ENCODE peak calls at places on chromosomes 12 and 14, in nine cellular contexts. Q, F, L, M, H, J, U, N and A are unnamed samples. For H3K4me1, the result is how much of the 10 kb centered on the place peaks cover.

GRCh38 chr12:124388679-124389536 is 94.0 kb downstream of the RFLNA start:
- DNase-seq in Q (peak), F (peak), L (peak), M (peak), H (no peak), J (peak), U (peak), N (peak), A (peak)

GRCh38 chr14:96584199-96584906 is 82.2 kb downstream of the PAPOLA start:
- DNase-seq in Q (peak), F (no peak), L (no peak), M (peak), H (peak), J (peak), U (no peak), N (no peak), A (no peak)

GRCh38 chr12:71400481-71400880 is 39.1 kb upstream of the LGR5 start:
- DNase-seq in Q (no peak), F (no peak), L (no peak), M (no peak), H (no peak), J (no peak), U (no peak), N (no peak), A (no peak)

GRCh38 chr14:103186894-103187586 is 63.8 kb downstream of the TNFAIP2 start:
- DNase-seq in Q (no peak), F (no peak), L (no peak), M (no peak), H (no peak), J (no peak), U (no peak), N (no peak), A (no peak)

GRCh38 chr12:113242018-113242418 is 20.8 kb downstream of the TPCN1 start:
- DNase-seq in Q (no peak), F (no peak), L (no peak), M (no peak), H (no peak), J (no peak), U (peak), N (no peak), A (peak)

GRCh38 chr12:82057770-82058169 is 298.6 kb upstream of the PPFIA2 start:
- DNase-seq in Q (no peak), F (no peak), L (no peak), M (no peak), H (no peak), J (no peak), U (no peak), N (no peak), A (no peak)

GRCh38 chr12:48996794-48997718 is 2.1 kb downstream of the DDN start:
- DNase-seq in Q (peak), F (peak), L (peak), M (peak), H (no peak), J (no peak), U (peak), N (peak), A (peak)

GRCh38 chr12:32688786-32689185 is 9.7 kb downstream of the DNM1L start:
- DNase-seq in Q (no peak), F (no peak), L (no peak), M (no peak), H (no peak), J (no peak), U (no peak), N (no peak), A (no peak)

GRCh38 chr14:36857842-36858445 is 196.3 kb downstream of the PAX9 start:
- DNase-seq in Q (no peak), F (no peak), L (no peak), M (no peak), H (no peak), J (no peak), U (no peak), N (no peak), A (no peak)

GRCh38 chr12:128755565-128755964 is 68.2 kb downstream of the SLC15A4 start:
- DNase-seq in Q (no peak), F (no peak), L (no peak), M (no peak), H (no peak), J (no peak), U (no peak), N (no peak), A (no peak)

GRCh38 chr14:23346693-23347405 is 5.8 kb downstream of the SLC22A17 start:
- DNase-seq in Q (no peak), F (no peak), L (no peak), M (no peak), H (no peak), J (no peak), U (no peak), N (no peak), A (no peak)

GRCh38 chr12:124694250-124694649 is 126.8 kb upstream of the NCOR2 start:
- DNase-seq in Q (no peak), F (no peak), L (no peak), M (no peak), H (no peak), J (no peak), U (no peak), N (no peak), A (peak)

GRCh38 chr12:22687677-22688076 is 62.7 kb downstream of the ETNK1 start:
- DNase-seq in Q (no peak), F (no peak), L (no peak), M (no peak), H (no peak), J (peak), U (no peak), N (no peak), A (no peak)

GRCh38 chr12:118371354-118372282 is 1.1 kb downstream of the TAOK3 start:
- DNase-seq in Q (peak), F (peak), L (peak), M (peak), H (no peak), J (peak), U (peak), N (peak), A (peak)

GRCh38 chr12:47839214-47839613 is 19.5 kb upstream of the HDAC7 start:
- DNase-seq in Q (no peak), F (no peak), L (no peak), M (no peak), H (no peak), J (no peak), U (no peak), N (no peak), A (no peak)

GRCh38 chr14:89137514-89138163 is 279.4 kb downstream of the FOXN3 start:
- DNase-seq in Q (no peak), F (peak), L (peak), M (peak), H (no peak), J (peak), U (peak), N (no peak), A (peak)

GRCh38 chr14:96894966-96895365 is 97.8 kb downstream of the VRK1 start:
- DNase-seq in Q (no peak), F (no peak), L (no peak), M (no peak), H (no peak), J (peak), U (no peak), N (no peak), A (no peak)

GRCh38 chr12:11869901-11870300 is 200.8 kb upstream of the BCL2L14 start:
- DNase-seq in Q (no peak), F (no peak), L (no peak), M (no peak), H (no peak), J (no peak), U (no peak), N (no peak), A (no peak)

GRCh38 chr12:52005903-52006703 is 643 bp upstream of the TAMALIN start:
- DNase-seq in Q (peak), F (peak), L (peak), M (no peak), H (no peak), J (no peak), U (peak), N (no peak), A (peak)

GRCh38 chr12:124481772-124482566 is 85.4 kb downstream of the NCOR2 start:
- DNase-seq in Q (no peak), F (peak), L (peak), M (no peak), H (no peak), J (no peak), U (no peak), N (no peak), A (no peak)

GRCh38 chr14:52054678-52055077 is 14.2 kb downstream of the NID2 start:
- DNase-seq in Q (no peak), F (no peak), L (no peak), M (no peak), H (no peak), J (no peak), U (no peak), N (no peak), A (no peak)

GRCh38 chr14:52052289-52052943 is 16.4 kb downstream of the NID2 start:
- DNase-seq in Q (no peak), F (no peak), L (no peak), M (no peak), H (no peak), J (no peak), U (no peak), N (no peak), A (no peak)

GRCh38 chr14:52051251-52051650 is 17.6 kb downstream of the NID2 start:
- DNase-seq in Q (no peak), F (no peak), L (no peak), M (no peak), H (no peak), J (no peak), U (no peak), N (no peak), A (no peak)

GRCh38 chr14:52051861-52052260 is 17.0 kb downstream of the NID2 start:
- DNase-seq in Q (no peak), F (no peak), L (no peak), M (no peak), H (no peak), J (peak), U (no peak), N (no peak), A (no peak)

DNA sequence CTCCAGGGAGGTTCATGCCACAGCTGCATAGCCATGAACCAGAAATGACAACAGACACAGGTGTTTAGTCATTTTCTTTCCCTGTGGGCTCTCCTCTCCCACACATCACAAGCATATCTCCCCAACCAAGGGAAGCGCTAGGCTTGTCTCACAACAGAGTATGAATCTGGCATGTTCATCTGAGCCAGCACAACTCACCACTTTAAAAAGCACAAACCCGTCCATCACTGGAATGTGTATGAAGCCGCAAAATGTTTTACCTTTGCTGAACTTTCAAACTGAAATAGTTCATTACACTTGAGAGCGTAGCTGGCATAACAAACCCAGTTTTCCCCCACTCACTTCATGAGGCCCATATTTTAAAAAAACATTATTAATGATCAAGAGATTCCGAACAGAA is 15.9 kb downstream of the NID2 start:
- DNase-seq in Q (no peak), F (no peak), L (no peak), M (no peak), H (no peak), J (no peak), U (no peak), N (no peak), A (no peak)
- H3K4me1 ChIP-seq in Q (half or more), F (under half), L (under half), M (under half), H (under half), J (half or more), U (under half), N (under half), A (under half)

GRCh38 chr14:52748647-52749292 is 18.8 kb downstream of the STYX start:
- DNase-seq in Q (no peak), F (no peak), L (no peak), M (no peak), H (no peak), J (no peak), U (no peak), N (no peak), A (no peak)
- H3K4me3 ChIP-seq in Q (no peak), F (no peak), L (no peak), M (no peak), H (no peak), J (no peak), U (no peak), N (no peak), A (no peak)

DNA sequence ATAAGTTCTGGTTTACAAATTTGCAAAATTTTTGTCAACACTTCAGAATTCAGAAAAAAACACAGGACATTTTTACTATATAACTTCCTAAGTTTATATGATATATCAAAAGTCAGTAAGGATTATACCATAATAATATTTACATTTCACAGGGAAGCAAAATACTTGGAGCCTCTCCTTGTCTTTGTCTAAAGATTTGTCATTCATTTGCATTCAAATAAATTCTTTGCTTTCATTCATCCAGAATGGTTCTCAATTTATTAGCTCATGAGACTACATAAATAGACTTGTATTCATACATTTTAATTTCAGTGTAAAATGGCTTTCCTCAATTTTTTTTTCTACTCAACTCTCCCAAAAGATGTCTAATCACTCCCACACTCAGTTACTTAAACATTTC is 96.4 kb downstream of the SLC38A6 start:
- DNase-seq in Q (no peak), F (no peak), L (no peak), M (no peak), H (no peak), J (no peak), U (no peak), N (no peak), A (no peak)
- H3K4me1 ChIP-seq in Q (under half), F (under half), L (under half), M (under half), H (under half), J (under half), U (under half), N (under half), A (under half)

DNA sequence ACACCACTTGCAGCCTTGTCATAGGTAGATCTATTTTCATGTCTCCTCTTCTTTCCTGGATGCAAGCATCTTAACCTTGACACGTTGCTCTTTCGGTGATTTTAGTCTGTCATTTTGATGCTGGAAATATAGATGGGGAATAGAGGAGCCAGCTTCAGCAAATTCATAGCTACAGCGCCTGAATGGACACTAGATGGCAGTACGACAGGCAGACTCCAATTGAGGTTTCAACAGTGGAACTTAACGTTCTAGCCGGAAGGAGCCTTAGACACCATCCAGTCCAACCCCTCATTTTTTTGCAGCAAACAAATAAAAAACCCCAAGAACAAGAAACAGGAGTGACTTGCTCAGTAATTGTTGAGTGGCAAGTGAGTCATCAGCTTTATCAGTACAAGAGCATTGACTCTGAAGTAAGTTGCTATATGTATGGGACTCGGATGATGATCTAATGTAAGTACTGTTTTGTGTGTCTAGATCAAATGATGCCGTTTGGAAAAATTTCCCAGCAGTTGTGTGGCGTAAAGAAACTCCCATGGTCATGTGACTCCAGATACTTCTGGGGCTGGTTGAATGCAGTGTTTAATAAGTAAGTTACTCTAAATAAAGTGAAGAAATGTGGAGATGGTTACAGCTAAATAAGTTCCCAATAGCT is 9.0 kb downstream of the DMAC2L start:
- DNase-seq in Q (peak), F (no peak), L (no peak), M (peak), H (no peak), J (peak), U (no peak), N (peak), A (peak)
- H3K4me3 ChIP-seq in Q (no peak), F (no peak), L (peak), M (peak), H (no peak), J (peak), U (peak), N (no peak), A (peak)

GRCh38 chr12:120650249-120650690 is 9.8 kb downstream of the CABP1 start:
- DNase-seq in Q (no peak), F (no peak), L (no peak), M (no peak), H (no peak), J (no peak), U (peak), N (no peak), A (no peak)
- H3K4me1 ChIP-seq in Q (under half), F (under half), L (under half), M (under half), H (under half), J (under half), U (under half), N (under half), A (under half)

DNA sequence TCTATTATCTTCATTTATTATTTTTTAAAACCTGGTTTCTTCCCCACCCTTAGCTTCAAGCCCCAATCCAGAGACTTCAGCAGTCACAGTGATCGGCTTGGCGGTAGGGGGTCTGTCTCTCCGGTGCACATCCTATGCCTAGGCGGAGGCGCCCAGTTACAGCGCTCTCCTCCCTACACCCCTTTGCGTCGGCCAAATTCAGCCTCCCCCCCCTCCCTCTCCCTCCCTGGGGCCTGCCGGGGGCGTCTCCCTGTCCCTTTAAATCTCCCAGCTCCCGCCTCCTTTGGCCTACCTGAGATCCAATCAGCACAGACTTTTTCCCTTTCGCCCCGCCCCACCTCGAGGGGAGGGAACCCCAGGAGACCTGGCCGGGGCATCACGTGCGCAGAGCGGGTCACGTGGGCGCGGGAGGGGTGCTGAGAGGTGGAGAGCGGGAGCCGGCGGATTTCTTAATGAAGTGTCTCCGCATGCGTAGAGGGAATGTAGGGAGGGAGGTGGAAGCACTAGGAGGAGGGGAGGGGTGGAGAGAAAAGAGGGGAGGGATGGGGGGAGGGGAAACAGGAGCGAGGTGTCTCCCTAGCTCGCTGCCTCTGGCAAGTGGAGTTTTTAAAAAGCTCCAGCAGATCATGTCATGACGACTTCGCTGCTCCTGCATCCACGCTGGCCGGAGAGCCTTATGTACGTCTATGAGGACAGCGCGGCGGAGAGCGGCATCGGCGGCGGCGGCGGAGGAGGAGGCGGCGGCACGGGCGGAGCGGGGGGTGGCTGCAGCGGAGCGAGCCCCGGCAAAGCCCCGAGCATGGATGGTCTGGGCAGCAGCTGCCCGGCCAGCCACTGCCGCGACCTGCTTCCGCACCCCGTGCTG is at the start of gene HOXC13:
- DNase-seq in Q (peak), F (no peak), L (peak), M (peak), H (peak), J (peak), U (no peak), N (no peak), A (peak)
- H3K4me3 ChIP-seq in Q (no peak), F (no peak), L (no peak), M (peak), H (no peak), J (peak), U (no peak), N (no peak), A (no peak)